ENCODE peak calls at places on chromosomes 16 and 17, in ten cellular contexts. One of them, this sample, is unnamed.

GRCh38 chr16:60064026-60064425 is 1329.9 kb upstream of the GOT2 start:
- DNase-seq in endodermal cell: no peak
- DNase-seq in CD4-positive, alpha-beta T cell: no peak
- DNase-seq in IMR-90: no peak
- DNase-seq in HCT116: no peak
- DNase-seq in heart right ventricle: no peak
- DNase-seq in PC-3: no peak
- DNase-seq in AG04450: no peak
- DNase-seq in CD8-positive, alpha-beta T cell: no peak
- DNase-seq in right cardiac atrium: no peak
- DNase-seq in this sample: no peak

GRCh38 chr16:89011909-89012621 is 35.1 kb upstream of the CBFA2T3 start:
- DNase-seq in CD8-positive, alpha-beta T cell: no peak
- DNase-seq in HCT116: no peak
- DNase-seq in AG04450: no peak
- DNase-seq in CD4-positive, alpha-beta T cell: no peak
- DNase-seq in PC-3: no peak
- DNase-seq in right cardiac atrium: no peak
- DNase-seq in endodermal cell: peak
- DNase-seq in heart right ventricle: no peak
- DNase-seq in IMR-90: no peak
- DNase-seq in this sample: no peak

GRCh38 chr17:42409467-42410351 is 13.3 kb downstream of the CAVIN1 start:
- DNase-seq in PC-3: no peak
- DNase-seq in HCT116: peak
- DNase-seq in IMR-90: peak
- DNase-seq in AG04450: peak
- DNase-seq in CD8-positive, alpha-beta T cell: no peak
- DNase-seq in right cardiac atrium: peak
- DNase-seq in heart right ventricle: no peak
- DNase-seq in CD4-positive, alpha-beta T cell: no peak
- DNase-seq in endodermal cell: peak
- DNase-seq in this sample: no peak

GRCh38 chr16:70430667-70431536 is 8.0 kb downstream of the ST3GAL2 start:
- DNase-seq in PC-3: peak
- DNase-seq in AG04450: no peak
- DNase-seq in endodermal cell: peak
- DNase-seq in IMR-90: peak
- DNase-seq in CD8-positive, alpha-beta T cell: peak
- DNase-seq in right cardiac atrium: peak
- DNase-seq in heart right ventricle: peak
- DNase-seq in CD4-positive, alpha-beta T cell: peak
- DNase-seq in HCT116: no peak
- DNase-seq in this sample: no peak

GRCh38 chr17:56347646-56348045 is 194.4 kb downstream of the ANKFN1 start:
- DNase-seq in HCT116: no peak
- DNase-seq in heart right ventricle: no peak
- DNase-seq in PC-3: no peak
- DNase-seq in CD8-positive, alpha-beta T cell: no peak
- DNase-seq in IMR-90: no peak
- DNase-seq in endodermal cell: no peak
- DNase-seq in right cardiac atrium: no peak
- DNase-seq in CD4-positive, alpha-beta T cell: no peak
- DNase-seq in AG04450: no peak
- DNase-seq in this sample: no peak

GRCh38 chr17:57766307-57766943 is 21.3 kb upstream of the CCDC182 start:
- DNase-seq in endodermal cell: no peak
- DNase-seq in AG04450: no peak
- DNase-seq in CD4-positive, alpha-beta T cell: no peak
- DNase-seq in CD8-positive, alpha-beta T cell: no peak
- DNase-seq in IMR-90: no peak
- DNase-seq in PC-3: peak
- DNase-seq in right cardiac atrium: no peak
- DNase-seq in heart right ventricle: no peak
- DNase-seq in HCT116: no peak
- DNase-seq in this sample: no peak

GRCh38 chr17:2874211-2874686 is 78.0 kb downstream of the RAP1GAP2 start:
- DNase-seq in heart right ventricle: no peak
- DNase-seq in AG04450: no peak
- DNase-seq in IMR-90: no peak
- DNase-seq in right cardiac atrium: no peak
- DNase-seq in endodermal cell: peak
- DNase-seq in CD4-positive, alpha-beta T cell: no peak
- DNase-seq in HCT116: no peak
- DNase-seq in PC-3: peak
- DNase-seq in CD8-positive, alpha-beta T cell: no peak
- DNase-seq in this sample: no peak

GRCh38 chr17:69492410-69493071 is 78.0 kb downstream of the MAP2K6 start:
- DNase-seq in right cardiac atrium: no peak
- DNase-seq in IMR-90: peak
- DNase-seq in PC-3: peak
- DNase-seq in endodermal cell: peak
- DNase-seq in HCT116: peak
- DNase-seq in CD4-positive, alpha-beta T cell: no peak
- DNase-seq in CD8-positive, alpha-beta T cell: no peak
- DNase-seq in AG04450: peak
- DNase-seq in heart right ventricle: no peak
- DNase-seq in this sample: no peak

GRCh38 chr17:17935321-17936271 is 36.6 kb downstream of the TOM1L2 start:
- DNase-seq in HCT116: no peak
- DNase-seq in heart right ventricle: no peak
- DNase-seq in IMR-90: peak
- DNase-seq in PC-3: peak
- DNase-seq in CD8-positive, alpha-beta T cell: no peak
- DNase-seq in right cardiac atrium: no peak
- DNase-seq in endodermal cell: no peak
- DNase-seq in CD4-positive, alpha-beta T cell: no peak
- DNase-seq in AG04450: peak
- DNase-seq in this sample: no peak

DNA sequence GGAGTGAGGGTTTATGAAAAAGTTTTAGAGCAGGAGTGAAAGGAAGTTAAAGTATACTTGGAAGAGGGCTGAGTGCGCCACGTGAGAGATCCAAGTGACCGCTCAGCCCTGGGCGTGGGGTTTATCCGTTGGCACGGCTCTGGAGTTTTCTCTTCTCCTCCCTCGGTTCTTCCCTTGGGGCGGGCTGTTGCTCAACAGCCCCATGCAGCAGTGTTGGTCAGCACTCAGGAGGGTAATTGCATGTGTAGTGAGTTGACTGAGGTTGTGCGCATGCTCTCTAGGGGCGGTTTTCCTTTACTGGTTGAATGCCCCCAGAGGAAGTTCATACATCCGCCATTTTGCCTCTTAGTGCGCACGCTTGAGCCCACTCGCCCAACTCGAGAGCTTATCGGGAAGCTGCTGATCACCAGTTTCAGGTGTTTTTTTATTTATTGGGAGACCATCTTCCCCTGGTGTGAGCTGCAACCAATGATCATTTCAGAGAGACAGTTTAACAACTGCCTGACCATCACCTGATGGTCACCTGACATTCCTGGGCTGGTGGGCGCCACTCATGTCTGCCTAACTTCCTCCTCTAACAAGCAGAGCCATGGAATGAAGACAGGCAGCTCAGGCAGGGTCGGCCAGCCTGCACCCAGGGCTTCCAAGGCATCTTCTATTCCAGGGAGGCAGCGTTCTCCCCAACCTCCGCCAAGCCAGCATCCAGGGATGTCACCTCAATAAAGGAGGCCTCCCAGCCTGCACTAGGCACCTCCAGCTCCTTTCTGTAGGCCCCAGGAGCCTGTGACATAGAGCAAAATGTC is 41.3 kb upstream of the DNAH17 start:
- DNase-seq in CD8-positive, alpha-beta T cell: no peak
- DNase-seq in endodermal cell: no peak
- DNase-seq in right cardiac atrium: peak
- DNase-seq in HCT116: no peak
- DNase-seq in CD4-positive, alpha-beta T cell: no peak
- DNase-seq in heart right ventricle: no peak
- DNase-seq in AG04450: no peak
- DNase-seq in IMR-90: no peak
- DNase-seq in PC-3: no peak
- DNase-seq in this sample: no peak
- H3K27ac ChIP-seq in CD8-positive, alpha-beta T cell: no peak
- H3K27ac ChIP-seq in endodermal cell: no peak
- H3K27ac ChIP-seq in right cardiac atrium: no peak
- H3K27ac ChIP-seq in HCT116: no peak
- H3K27ac ChIP-seq in CD4-positive, alpha-beta T cell: no peak
- H3K27ac ChIP-seq in heart right ventricle: no peak
- H3K27ac ChIP-seq in AG04450: no peak
- H3K27ac ChIP-seq in IMR-90: no peak
- H3K27ac ChIP-seq in PC-3: no peak
- H3K27ac ChIP-seq in this sample: no peak

GRCh38 chr17:48997827-48998556 is 807 bp downstream of the IGF2BP1 start:
- DNase-seq in CD8-positive, alpha-beta T cell: no peak
- DNase-seq in heart right ventricle: no peak
- DNase-seq in endodermal cell: peak
- DNase-seq in HCT116: no peak
- DNase-seq in IMR-90: no peak
- DNase-seq in PC-3: no peak
- DNase-seq in AG04450: no peak
- DNase-seq in right cardiac atrium: no peak
- DNase-seq in CD4-positive, alpha-beta T cell: no peak
- DNase-seq in this sample: no peak

GRCh38 chr17:48997103-48997826 is at the start of gene IGF2BP1:
- DNase-seq in PC-3: no peak
- DNase-seq in HCT116: no peak
- DNase-seq in endodermal cell: peak
- DNase-seq in CD8-positive, alpha-beta T cell: no peak
- DNase-seq in AG04450: no peak
- DNase-seq in CD4-positive, alpha-beta T cell: no peak
- DNase-seq in IMR-90: peak
- DNase-seq in right cardiac atrium: peak
- DNase-seq in heart right ventricle: no peak
- DNase-seq in this sample: no peak

GRCh38 chr17:48995871-48996695 is 1.1 kb upstream of the IGF2BP1 start:
- DNase-seq in heart right ventricle: no peak
- DNase-seq in CD4-positive, alpha-beta T cell: no peak
- DNase-seq in endodermal cell: peak
- DNase-seq in PC-3: no peak
- DNase-seq in CD8-positive, alpha-beta T cell: no peak
- DNase-seq in right cardiac atrium: no peak
- DNase-seq in HCT116: no peak
- DNase-seq in IMR-90: no peak
- DNase-seq in AG04450: no peak
- DNase-seq in this sample: no peak

GRCh38 chr17:48995332-48995870 is 1.8 kb upstream of the IGF2BP1 start:
- DNase-seq in IMR-90: no peak
- DNase-seq in AG04450: no peak
- DNase-seq in HCT116: no peak
- DNase-seq in heart right ventricle: no peak
- DNase-seq in endodermal cell: peak
- DNase-seq in CD4-positive, alpha-beta T cell: no peak
- DNase-seq in CD8-positive, alpha-beta T cell: no peak
- DNase-seq in PC-3: no peak
- DNase-seq in right cardiac atrium: no peak
- DNase-seq in this sample: no peak

GRCh38 chr17:48996696-48997102 is 486 bp upstream of the IGF2BP1 start:
- DNase-seq in right cardiac atrium: no peak
- DNase-seq in CD8-positive, alpha-beta T cell: no peak
- DNase-seq in HCT116: no peak
- DNase-seq in CD4-positive, alpha-beta T cell: no peak
- DNase-seq in AG04450: no peak
- DNase-seq in PC-3: no peak
- DNase-seq in IMR-90: no peak
- DNase-seq in endodermal cell: no peak
- DNase-seq in heart right ventricle: no peak
- DNase-seq in this sample: no peak
- H3K27ac ChIP-seq in right cardiac atrium: no peak
- H3K27ac ChIP-seq in CD8-positive, alpha-beta T cell: no peak
- H3K27ac ChIP-seq in HCT116: no peak
- H3K27ac ChIP-seq in CD4-positive, alpha-beta T cell: no peak
- H3K27ac ChIP-seq in AG04450: no peak
- H3K27ac ChIP-seq in PC-3: no peak
- H3K27ac ChIP-seq in IMR-90: peak
- H3K27ac ChIP-seq in endodermal cell: peak
- H3K27ac ChIP-seq in heart right ventricle: no peak
- H3K27ac ChIP-seq in this sample: no peak

DNA sequence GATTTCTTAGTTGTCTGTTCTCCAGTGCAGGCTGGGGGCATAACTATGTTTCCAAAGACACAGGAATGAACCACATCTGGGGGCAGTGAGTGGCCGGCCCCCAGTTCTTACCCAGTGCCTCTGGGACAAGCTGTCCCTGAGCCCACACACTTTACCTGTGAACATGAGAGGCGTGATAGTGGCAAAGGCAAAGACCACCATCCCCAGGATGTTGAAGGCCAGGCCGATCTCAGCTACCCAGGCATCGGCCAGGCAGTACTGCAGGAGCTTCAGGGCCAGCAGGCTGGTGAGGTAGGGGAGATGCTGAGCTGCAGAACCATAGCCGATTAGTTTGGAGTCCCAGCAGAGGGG is 1.6 kb downstream of the SLC46A1 start:
- DNase-seq in IMR-90: no peak
- DNase-seq in AG04450: no peak
- DNase-seq in CD8-positive, alpha-beta T cell: no peak
- DNase-seq in HCT116: no peak
- DNase-seq in PC-3: no peak
- DNase-seq in CD4-positive, alpha-beta T cell: no peak
- DNase-seq in right cardiac atrium: no peak
- DNase-seq in heart right ventricle: no peak
- DNase-seq in endodermal cell: no peak
- DNase-seq in this sample: no peak
- H3K27ac ChIP-seq in IMR-90: no peak
- H3K27ac ChIP-seq in AG04450: no peak
- H3K27ac ChIP-seq in CD8-positive, alpha-beta T cell: no peak
- H3K27ac ChIP-seq in HCT116: no peak
- H3K27ac ChIP-seq in PC-3: no peak
- H3K27ac ChIP-seq in CD4-positive, alpha-beta T cell: no peak
- H3K27ac ChIP-seq in right cardiac atrium: no peak
- H3K27ac ChIP-seq in heart right ventricle: no peak
- H3K27ac ChIP-seq in endodermal cell: no peak
- H3K27ac ChIP-seq in this sample: peak

DNA sequence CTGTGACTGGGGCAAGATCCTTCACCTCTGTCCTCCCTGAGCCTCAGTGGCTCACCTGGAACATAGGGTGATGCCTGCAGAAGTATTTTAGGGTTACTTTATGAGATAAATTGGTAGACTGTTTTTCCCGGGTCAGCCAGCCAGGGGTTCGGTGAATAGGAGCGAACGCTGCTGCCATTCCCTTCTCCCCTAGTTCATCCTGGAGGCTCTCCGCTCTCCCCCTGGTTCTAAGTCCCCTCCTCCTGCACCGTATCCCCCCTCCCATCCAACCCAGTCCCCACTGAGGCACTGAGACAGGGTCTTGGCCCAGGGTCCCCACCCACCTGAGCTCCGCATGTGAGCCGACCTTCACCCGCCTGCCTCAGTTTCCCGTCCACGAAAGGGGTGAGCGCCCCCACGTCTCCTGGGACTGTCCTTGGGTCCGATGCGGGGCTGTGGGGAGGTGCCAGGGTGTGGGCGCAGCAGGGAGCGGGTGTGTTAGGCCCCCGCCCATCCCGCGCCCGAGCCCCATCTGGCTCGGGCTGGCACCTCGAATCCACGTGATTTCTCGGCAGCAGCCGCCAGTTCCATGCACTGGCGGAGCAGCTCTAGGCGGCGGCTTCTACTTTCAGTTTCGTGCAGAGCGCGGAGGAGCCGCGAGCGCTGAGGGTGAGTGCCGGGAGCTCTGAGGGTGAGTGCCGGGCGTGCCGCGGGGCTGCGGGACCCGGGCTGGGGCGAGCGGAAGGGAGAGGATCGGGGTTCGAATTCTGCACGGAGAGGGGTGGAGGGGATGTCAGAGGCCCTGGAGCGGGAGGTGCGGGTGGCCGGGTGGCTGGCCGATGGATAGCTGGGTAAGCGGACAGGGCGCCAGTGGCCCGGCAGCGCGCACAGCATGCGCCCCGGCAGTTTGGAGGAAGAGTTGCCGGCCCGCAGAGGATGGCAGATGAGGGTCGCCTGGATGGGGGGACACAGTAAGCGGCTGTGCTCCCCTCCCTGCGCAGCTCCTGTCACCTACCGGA is at the start of gene NLRC5:
- DNase-seq in CD4-positive, alpha-beta T cell: peak
- DNase-seq in CD8-positive, alpha-beta T cell: peak
- DNase-seq in right cardiac atrium: peak
- DNase-seq in IMR-90: peak
- DNase-seq in HCT116: peak
- DNase-seq in AG04450: peak
- DNase-seq in heart right ventricle: peak
- DNase-seq in endodermal cell: peak
- DNase-seq in PC-3: peak
- DNase-seq in this sample: peak
- H3K27ac ChIP-seq in CD4-positive, alpha-beta T cell: peak
- H3K27ac ChIP-seq in CD8-positive, alpha-beta T cell: peak
- H3K27ac ChIP-seq in right cardiac atrium: peak
- H3K27ac ChIP-seq in IMR-90: peak
- H3K27ac ChIP-seq in HCT116: peak
- H3K27ac ChIP-seq in AG04450: peak
- H3K27ac ChIP-seq in heart right ventricle: peak
- H3K27ac ChIP-seq in endodermal cell: no peak
- H3K27ac ChIP-seq in PC-3: no peak
- H3K27ac ChIP-seq in this sample: peak

This sample was measured in substantia nigra.